ENCODE peak calls at places on chromosomes 12 and 14, in seven cellular contexts. A, H, Y, R, W, C and Z are unnamed samples. For H3K4me1, the result is how much of the 10 kb centered on the place peaks cover.

GRCh38 chr14:46661728-46662127 is 10.1 kb upstream of the RPL10L start:
- DNase-seq in A (no peak), H (peak), Y (no peak), R (peak), W (no peak), C (no peak), Z (no peak)

GRCh38 chr14:94483071-94483451 is 7.1 kb upstream of the SERPINA9 start:
- DNase-seq in A (no peak), H (no peak), Y (no peak), R (no peak), W (no peak), C (no peak), Z (no peak)

GRCh38 chr14:68474741-68475140 is 318.1 kb downstream of the ZFP36L1 start:
- DNase-seq in A (no peak), H (no peak), Y (no peak), R (no peak), W (no peak), C (no peak), Z (no peak)

GRCh38 chr14:101232340-101233015 is 328.8 kb upstream of the DIO3 start:
- DNase-seq in A (no peak), H (no peak), Y (no peak), R (no peak), W (no peak), C (no peak), Z (peak)

GRCh38 chr12:66823857-66824570 is 145.1 kb upstream of the GRIP1 start:
- DNase-seq in A (no peak), H (no peak), Y (no peak), R (no peak), W (no peak), C (no peak), Z (no peak)

GRCh38 chr14:102915292-102916110 is 7.0 kb upstream of the AMN start:
- DNase-seq in A (no peak), H (no peak), Y (no peak), R (no peak), W (no peak), C (no peak), Z (no peak)

GRCh38 chr12:131852551-131853299 is 24.5 kb downstream of the MMP17 start:
- DNase-seq in A (no peak), H (no peak), Y (no peak), R (no peak), W (no peak), C (no peak), Z (peak)

GRCh38 chr12:93009533-93009932 is 80.4 kb upstream of the EEA1 start:
- DNase-seq in A (no peak), H (no peak), Y (no peak), R (no peak), W (no peak), C (no peak), Z (no peak)

GRCh38 chr12:82740129-82741000 is 53.7 kb downstream of the TMTC2 start:
- DNase-seq in A (no peak), H (peak), Y (no peak), R (no peak), W (no peak), C (no peak), Z (peak)

GRCh38 chr12:62435337-62436163 is 31.1 kb upstream of the MON2 start:
- DNase-seq in A (no peak), H (no peak), Y (peak), R (peak), W (peak), C (peak), Z (peak)

GRCh38 chr14:102779574-102780315 is 2.5 kb downstream of the TRAF3 start:
- DNase-seq in A (no peak), H (no peak), Y (no peak), R (no peak), W (no peak), C (no peak), Z (no peak)

GRCh38 chr14:92847220-92848148 is 53.4 kb downstream of the GOLGA5 start:
- DNase-seq in A (no peak), H (no peak), Y (peak), R (no peak), W (no peak), C (no peak), Z (no peak)

GRCh38 chr12:89707992-89708792 is 446 bp downstream of the ATP2B1 start:
- DNase-seq in A (peak), H (no peak), Y (peak), R (peak), W (peak), C (no peak), Z (peak)

GRCh38 chr12:102702447-102703114 is 214.5 kb downstream of the PAH start:
- DNase-seq in A (peak), H (peak), Y (peak), R (peak), W (peak), C (peak), Z (peak)

GRCh38 chr12:30908389-30909087 is 18.0 kb upstream of the TSPAN11 start:
- DNase-seq in A (no peak), H (no peak), Y (peak), R (no peak), W (no peak), C (no peak), Z (peak)

GRCh38 chr14:71725802-71726638 is 206.2 kb upstream of the RGS6 start:
- DNase-seq in A (no peak), H (no peak), Y (no peak), R (no peak), W (no peak), C (no peak), Z (peak)

GRCh38 chr12:98345308-98345876 is 170.0 kb upstream of the TMPO start:
- DNase-seq in A (no peak), H (no peak), Y (no peak), R (no peak), W (no peak), C (no peak), Z (no peak)

GRCh38 chr12:98274430-98275130 is 240.8 kb upstream of the TMPO start:
- DNase-seq in A (no peak), H (no peak), Y (no peak), R (no peak), W (peak), C (no peak), Z (no peak)

GRCh38 chr12:113271853-113272561 is 50.7 kb downstream of the TPCN1 start:
- DNase-seq in A (peak), H (no peak), Y (no peak), R (no peak), W (no peak), C (no peak), Z (peak)

GRCh38 chr14:91396959-91397815 is 20.4 kb downstream of the CCDC88C start:
- DNase-seq in A (no peak), H (no peak), Y (peak), R (no peak), W (peak), C (no peak), Z (no peak)

GRCh38 chr14:42222924-42223471 is 616.3 kb downstream of the LRFN5 start:
- DNase-seq in A (no peak), H (no peak), Y (no peak), R (no peak), W (peak), C (no peak), Z (peak)

GRCh38 chr14:32047791-32048190 is 29.3 kb upstream of the ARHGAP5 start:
- DNase-seq in A (no peak), H (no peak), Y (no peak), R (no peak), W (no peak), C (no peak), Z (peak)

GRCh38 chr12:23729354-23729753 is 220.1 kb downstream of the SOX5 start:
- DNase-seq in A (no peak), H (no peak), Y (peak), R (no peak), W (no peak), C (no peak), Z (no peak)

GRCh38 chr12:97283297-97283696 is 179.3 kb upstream of the RMST start:
- DNase-seq in A (peak), H (no peak), Y (no peak), R (peak), W (no peak), C (no peak), Z (no peak)

GRCh38 chr12:26247873-26248272 is 52.5 kb downstream of the SSPN start:
- DNase-seq in A (no peak), H (no peak), Y (no peak), R (no peak), W (no peak), C (no peak), Z (no peak)

GRCh38 chr12:15536446-15536845 is 214.1 kb downstream of the PTPRO start:
- DNase-seq in A (no peak), H (no peak), Y (no peak), R (no peak), W (no peak), C (no peak), Z (no peak)

GRCh38 chr12:15534322-15534721 is 212.0 kb downstream of the PTPRO start:
- DNase-seq in A (no peak), H (no peak), Y (no peak), R (no peak), W (peak), C (no peak), Z (peak)

GRCh38 chr12:15535287-15535895 is 213.1 kb downstream of the PTPRO start:
- DNase-seq in A (no peak), H (no peak), Y (no peak), R (no peak), W (no peak), C (no peak), Z (peak)

GRCh38 chr12:15532364-15532977 is 210.2 kb downstream of the PTPRO start:
- DNase-seq in A (no peak), H (peak), Y (peak), R (peak), W (peak), C (peak), Z (peak)

DNA sequence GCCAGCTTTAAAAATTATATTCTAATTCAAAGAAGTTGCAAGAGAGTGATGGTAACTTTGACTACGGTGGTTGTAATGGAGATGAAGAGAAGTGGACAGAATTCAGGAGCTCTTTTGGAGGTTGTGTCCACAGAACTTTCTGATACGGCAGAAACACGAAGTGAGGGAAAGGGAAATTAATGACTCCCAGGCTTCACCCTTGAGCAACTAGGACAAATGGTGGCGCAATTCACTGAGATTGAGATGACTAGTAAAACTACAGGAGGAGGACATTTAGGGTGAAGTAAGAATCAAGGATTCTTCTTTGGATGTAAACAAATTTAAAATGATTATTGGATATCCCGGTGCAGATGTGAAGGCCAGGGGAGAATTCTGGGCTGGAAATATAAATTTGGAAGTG is 212.6 kb downstream of the PTPRO start:
- DNase-seq in A (no peak), H (no peak), Y (no peak), R (no peak), W (no peak), C (no peak), Z (peak)
- H3K27ac ChIP-seq in A (no peak), H (no peak), Y (no peak), R (no peak), W (no peak), C (no peak), Z (peak)

DNA sequence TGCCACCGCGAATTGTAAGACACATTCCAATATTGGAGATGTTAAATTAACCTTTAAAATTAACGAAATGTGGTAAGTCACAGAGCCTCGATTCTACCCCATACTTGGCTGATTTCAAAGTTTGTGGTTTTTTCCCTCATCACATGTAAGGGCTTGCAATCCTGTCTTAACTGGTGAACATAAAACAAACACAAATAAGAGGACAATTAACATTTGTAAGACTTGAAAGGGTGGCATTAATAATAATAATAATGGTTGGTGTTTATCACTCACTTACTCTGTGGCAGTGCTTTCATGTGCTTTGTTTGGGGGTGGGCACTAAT is 26.6 kb downstream of the PPFIBP1 start:
- DNase-seq in A (no peak), H (no peak), Y (no peak), R (no peak), W (no peak), C (no peak), Z (peak)
- H3K9ac ChIP-seq in A (no peak), H (peak), Y (peak), R (no peak), W (no peak), C (no peak), Z (peak)

DNA sequence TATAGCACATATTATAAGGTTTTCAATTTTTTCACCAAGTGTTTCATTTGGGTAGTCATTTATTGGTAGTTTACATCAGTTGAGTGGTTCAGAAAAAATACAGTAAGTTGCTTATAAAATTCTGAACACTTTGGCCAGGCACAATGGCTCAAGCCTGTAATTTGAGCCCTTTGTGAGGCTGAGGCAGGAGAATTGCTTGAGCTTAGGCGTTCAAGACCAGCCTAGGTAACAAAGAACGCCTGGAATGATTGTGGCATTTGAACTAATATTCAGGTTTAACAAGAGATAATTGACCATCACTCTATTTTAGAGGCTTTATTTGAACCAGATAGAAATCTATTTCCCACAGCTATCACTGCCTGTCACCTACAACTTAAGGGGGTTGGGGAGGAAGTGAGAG is 22.7 kb downstream of the HIF1A start:
- DNase-seq in A (no peak), H (no peak), Y (no peak), R (peak), W (no peak), C (no peak), Z (no peak)
- H3K4me1 ChIP-seq in A (under half), H (under half), Y (under half), R (under half), W (under half), C (under half), Z (half or more)

GRCh38 chr12:85836716-85837100 is 499 bp upstream of the RASSF9 start:
- DNase-seq in A (no peak), H (no peak), Y (no peak), R (no peak), W (no peak), C (no peak), Z (no peak)
- H3K27ac ChIP-seq in A (no peak), H (no peak), Y (no peak), R (no peak), W (no peak), C (no peak), Z (no peak)

DNA sequence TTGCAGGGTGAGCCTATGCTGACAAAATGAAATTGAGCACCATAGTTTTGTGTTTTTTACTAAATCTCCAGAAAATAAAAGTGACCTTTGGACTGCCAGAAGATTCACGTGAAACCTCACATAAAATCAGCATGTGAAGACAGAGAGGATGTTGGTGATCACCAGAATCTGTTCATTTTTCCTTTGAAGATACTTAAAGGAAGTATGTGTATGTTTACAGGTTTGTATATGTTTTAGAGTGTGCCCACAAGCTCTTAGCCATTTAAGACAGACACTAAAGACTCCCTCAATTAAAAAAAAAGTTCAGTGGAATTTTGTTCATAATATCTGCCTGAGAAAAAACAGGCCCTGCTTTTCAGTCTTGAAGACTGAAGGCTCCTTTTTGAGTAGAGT is 25.9 kb downstream of the DDX47 start:
- DNase-seq in A (no peak), H (no peak), Y (no peak), R (no peak), W (no peak), C (no peak), Z (no peak)
- H3K9ac ChIP-seq in A (no peak), H (peak), Y (peak), R (no peak), W (no peak), C (no peak), Z (no peak)

GRCh38 chr12:54421175-54421872 is 2.3 kb upstream of the ITGA5 start:
- DNase-seq in A (no peak), H (no peak), Y (peak), R (no peak), W (no peak), C (no peak), Z (peak)

GRCh38 chr12:54418441-54419087 is 502 bp downstream of the ITGA5 start:
- DNase-seq in A (peak), H (no peak), Y (no peak), R (no peak), W (no peak), C (no peak), Z (peak)

GRCh38 chr12:54417712-54418440 is 1.2 kb downstream of the ITGA5 start:
- DNase-seq in A (peak), H (no peak), Y (peak), R (peak), W (no peak), C (no peak), Z (peak)

GRCh38 chr12:54420766-54421144 is 1.7 kb upstream of the ITGA5 start:
- DNase-seq in A (no peak), H (no peak), Y (peak), R (no peak), W (no peak), C (no peak), Z (peak)

GRCh38 chr12:54419088-54419887 is at the start of gene ITGA5:
- DNase-seq in A (peak), H (peak), Y (peak), R (peak), W (no peak), C (peak), Z (peak)
- H3K4me1 ChIP-seq in A (half or more), H (under half), Y (half or more), R (under half), W (under half), C (under half), Z (half or more)

GRCh38 chr12:130286041-130286440 is 51.6 kb upstream of the PIWIL1 start:
- DNase-seq in A (peak), H (no peak), Y (no peak), R (peak), W (no peak), C (no peak), Z (no peak)
- H3K27ac ChIP-seq in A (no peak), H (no peak), Y (no peak), R (no peak), W (no peak), C (no peak), Z (no peak)